ENCODE peak calls at places on chromosome 10, in six cellular contexts. X, E, B, V, O and A are unnamed samples.

GRCh38 chr10:123995461-123996131 is 97.8 kb downstream of the CHST15 start:
- DNase-seq in X (no peak), E (no peak), B (no peak), V (peak), O (no peak), A (peak)

GRCh38 chr10:98365698-98366530 is 49.1 kb downstream of the PYROXD2 start:
- DNase-seq in X (no peak), E (no peak), B (no peak), V (peak), O (no peak), A (peak)

GRCh38 chr10:33122014-33122788 is 164.2 kb upstream of the ITGB1 start:
- DNase-seq in X (no peak), E (no peak), B (no peak), V (no peak), O (no peak), A (no peak)

GRCh38 chr10:74683621-74684114 is 142.7 kb upstream of the KAT6B start:
- DNase-seq in X (no peak), E (no peak), B (no peak), V (no peak), O (no peak), A (peak)

GRCh38 chr10:49037187-49037586 is 78.1 kb downstream of the VSTM4 start:
- DNase-seq in X (no peak), E (no peak), B (no peak), V (no peak), O (no peak), A (no peak)

GRCh38 chr10:46033602-46034011 is 3.2 kb upstream of the NCOA4 start:
- DNase-seq in X (no peak), E (no peak), B (no peak), V (peak), O (no peak), A (peak)

GRCh38 chr10:78066728-78067430 is 33.2 kb downstream of the RPS24 start:
- DNase-seq in X (no peak), E (no peak), B (no peak), V (no peak), O (no peak), A (no peak)

GRCh38 chr10:122237326-122237725 is 33.8 kb upstream of the BTBD16 start:
- DNase-seq in X (no peak), E (peak), B (no peak), V (no peak), O (no peak), A (no peak)

GRCh38 chr10:95242581-95243317 is 48.1 kb downstream of the PDLIM1 start:
- DNase-seq in X (no peak), E (peak), B (no peak), V (peak), O (peak), A (peak)

GRCh38 chr10:29642996-29643395 is 8.2 kb upstream of the SVIL start:
- DNase-seq in X (no peak), E (no peak), B (no peak), V (no peak), O (no peak), A (no peak)

GRCh38 chr10:86508217-86508616 is 13.4 kb downstream of the WAPL start:
- DNase-seq in X (no peak), E (no peak), B (no peak), V (no peak), O (no peak), A (no peak)

GRCh38 chr10:6458814-6459213 is 121.3 kb downstream of the PRKCQ start:
- DNase-seq in X (no peak), E (no peak), B (no peak), V (no peak), O (no peak), A (no peak)

GRCh38 chr10:55263327-55263726 is 462.3 kb upstream of the PCDH15 start:
- DNase-seq in X (no peak), E (no peak), B (no peak), V (no peak), O (no peak), A (no peak)

GRCh38 chr10:44513592-44513991 is 128.7 kb upstream of the CXCL12 start:
- DNase-seq in X (no peak), E (no peak), B (no peak), V (no peak), O (no peak), A (no peak)